ENCODE peak calls at places on chromosomes 16 and 17, in eight cellular contexts. O is psoas muscle, R is left cardiac atrium, H is AG10803, P is T-cell, W is NCI-H2081, X is HTR-8/SVneo, L is CMK. B is an unnamed sample.

GRCh38 chr16:69201787-69202186 is 14.8 kb downstream of the SNTB2 start:
- DNase-seq in O (no peak), R (no peak), H (no peak), P (no peak), W (no peak), X (no peak), L (no peak), B (no peak)

GRCh38 chr17:46831573-46832305 is 13.2 kb upstream of the WNT3 start:
- DNase-seq in O (no peak), R (no peak), H (no peak), P (no peak), W (no peak), X (no peak), L (no peak), B (no peak)

GRCh38 chr17:6509295-6509771 is 47.0 kb downstream of the PITPNM3 start:
- DNase-seq in O (no peak), R (no peak), H (no peak), P (no peak), W (no peak), X (no peak), L (no peak), B (peak; percentile 6)

GRCh38 chr16:4182581-4183257 is 59.2 kb downstream of the SRL start:
- DNase-seq in O (no peak), R (no peak), H (no peak), P (no peak), W (no peak), X (no peak), L (peak; percentile 33), B (peak; percentile 70)

GRCh38 chr17:79183221-79184158 is 108.9 kb downstream of the ENGASE start:
- DNase-seq in O (no peak), R (no peak), H (no peak), P (no peak), W (no peak), X (peak; percentile 25), L (no peak), B (no peak)

GRCh38 chr16:10878328-10878643 is 1.3 kb downstream of the CIITA start:
- DNase-seq in O (no peak), R (no peak), H (no peak), P (no peak), W (no peak), X (no peak), L (no peak), B (no peak)

GRCh38 chr16:79592150-79592549 is 8.4 kb downstream of the MAF start:
- DNase-seq in O (no peak), R (no peak), H (no peak), P (no peak), W (no peak), X (no peak), L (no peak), B (no peak)

GRCh38 chr16:68575082-68575481 is 36.0 kb downstream of the ZFP90 start:
- DNase-seq in O (no peak), R (no peak), H (no peak), P (no peak), W (no peak), X (no peak), L (no peak), B (no peak)

GRCh38 chr17:34154916-34155730 is 100.0 kb upstream of the CCL2 start:
- DNase-seq in O (no peak), R (no peak), H (no peak), P (no peak), W (no peak), X (no peak), L (no peak), B (no peak)

GRCh38 chr17:76496464-76496863 is 4.8 kb downstream of the RHBDF2 start:
- DNase-seq in O (no peak), R (no peak), H (no peak), P (no peak), W (no peak), X (no peak), L (no peak), B (no peak)

GRCh38 chr17:75124041-75124818 is 7.3 kb downstream of the NT5C start:
- DNase-seq in O (peak; percentile 52), R (peak; percentile 88), H (no peak), P (no peak), W (no peak), X (peak; percentile 97), L (peak; percentile 88), B (peak; percentile 69)

GRCh38 chr17:32102697-32103096 is 39.6 kb upstream of the RHOT1 start:
- DNase-seq in O (no peak), R (no peak), H (peak; percentile 61), P (no peak), W (no peak), X (no peak), L (no peak), B (no peak)

GRCh38 chr17:77304746-77305473 is 164.1 kb downstream of the SEC14L1 start:
- DNase-seq in O (no peak), R (no peak), H (no peak), P (no peak), W (no peak), X (no peak), L (no peak), B (no peak)

GRCh38 chr17:82876602-82877391 is 37.0 kb upstream of the ZNF750 start:
- DNase-seq in O (peak; percentile 82), R (peak; percentile 81), H (peak; percentile 83), P (no peak), W (no peak), X (peak; percentile 28), L (no peak), B (peak; percentile 61)

GRCh38 chr16:17296412-17296811 is 174.3 kb downstream of the XYLT1 start:
- DNase-seq in O (peak; percentile 26), R (peak; percentile 60), H (no peak), P (no peak), W (no peak), X (no peak), L (no peak), B (no peak)

B was measured in LHCN-M2.